ENCODE peak calls at places on chromosomes 16 and 17, in four cellular contexts. A is K562, V is GM12878, Y is HepG2. J is an unnamed sample.

GRCh38 chr16:72427786-72428480 is 256.0 kb upstream of the PMFBP1 start:
- DNase-seq in V (no peak), A (no peak), Y (no peak), J (no peak)

GRCh38 chr16:3902731-3903130 is 22.2 kb upstream of the CREBBP start:
- DNase-seq in Y (no peak), V (no peak), A (no peak), J (no peak)

GRCh38 chr16:68771922-68772681 is 35.0 kb downstream of the CDH1 start:
- DNase-seq in Y (no peak), V (no peak), A (peak; percentile 24), J (no peak)

GRCh38 chr16:72508196-72508595 is 336.2 kb upstream of the PMFBP1 start:
- DNase-seq in A (no peak), V (no peak), Y (no peak), J (no peak)

GRCh38 chr17:62653831-62654829 is 26.7 kb downstream of the MRC2 start:
- DNase-seq in Y (no peak), V (no peak), A (peak; percentile 43), J (no peak)

GRCh38 chr16:68365167-68365817 is 54.5 kb downstream of the PRMT7 start:
- DNase-seq in Y (no peak), A (no peak), V (no peak), J (no peak)

GRCh38 chr16:49969356-49970030 is 55.5 kb upstream of the CNEP1R1 start:
- DNase-seq in V (no peak), A (no peak), Y (peak; percentile 18), J (peak; percentile 26)

GRCh38 chr17:7989781-7990655 is 12.4 kb upstream of the GUCY2D start:
- DNase-seq in Y (peak; percentile 44), V (peak; percentile 49), A (peak; percentile 82), J (peak; percentile 89)

GRCh38 chr17:63549289-63549945 is 860 bp upstream of the DCAF7 start:
- DNase-seq in Y (no peak), V (no peak), A (no peak), J (no peak)

GRCh38 chr16:27819881-27820610 is 243.5 kb downstream of the GSG1L start:
- DNase-seq in V (no peak), Y (no peak), A (no peak), J (no peak)

GRCh38 chr17:62000186-62000585 is 64.9 kb downstream of the MED13 start:
- DNase-seq in V (no peak), A (no peak), Y (no peak), J (peak; percentile 14)

GRCh38 chr16:65737831-65738230 is 616.0 kb upstream of the CDH11 start:
- DNase-seq in Y (no peak), V (no peak), A (no peak), J (no peak)

GRCh38 chr16:79468236-79468635 is 132.3 kb downstream of the MAF start:
- DNase-seq in A (no peak), V (no peak), Y (no peak), J (no peak)

GRCh38 chr16:19136549-19137196 is 22.9 kb downstream of the ITPRIPL2 start:
- DNase-seq in V (no peak), Y (no peak), A (no peak), J (no peak)

GRCh38 chr17:80832266-80832676 is 159.4 kb upstream of the CHMP6 start:
- DNase-seq in V (no peak), Y (no peak), A (peak; percentile 58), J (peak; percentile 28)

GRCh38 chr16:50600582-50601283 is 52.5 kb downstream of the NKD1 start:
- DNase-seq in V (no peak), A (no peak), Y (peak; percentile 39), J (no peak)

GRCh38 chr17:40615295-40615988 is 32.2 kb downstream of the SMARCE1 start:
- DNase-seq in A (peak; percentile 52), V (peak; percentile 93), Y (peak; percentile 76), J (peak; percentile 58)

GRCh38 chr16:64131423-64131822 is 990.4 kb downstream of the CDH11 start:
- DNase-seq in Y (no peak), A (no peak), V (no peak), J (no peak)

GRCh38 chr16:66359012-66359411 is 7.5 kb upstream of the CDH5 start:
- DNase-seq in V (no peak), A (no peak), Y (no peak), J (no peak)

GRCh38 chr17:80889897-80890550 is 101.6 kb upstream of the CHMP6 start:
- DNase-seq in A (no peak), V (no peak), Y (no peak), J (no peak)

GRCh38 chr17:77107506-77108433 is 33.0 kb upstream of the SEC14L1 start:
- DNase-seq in V (peak; percentile 94), A (no peak), Y (no peak), J (no peak)
- TF ChIP-seq TARDBP in V (no peak), A (no peak), Y (no peak), J (no peak)

GRCh38 chr16:28985206-28985605 is 354 bp downstream of the LAT start:
- DNase-seq in V (no peak), Y (no peak), A (no peak), J (no peak)

GRCh38 chr16:28985611-28986041 is 774 bp downstream of the LAT start:
- DNase-seq in A (no peak), Y (no peak), V (no peak), J (no peak)

GRCh38 chr16:28983644-28984043 is 1.2 kb upstream of the LAT start:
- DNase-seq in V (no peak), Y (no peak), A (no peak), J (no peak)

GRCh38 chr16:28984091-28984490 is 761 bp upstream of the LAT start:
- DNase-seq in Y (no peak), A (no peak), V (no peak), J (no peak)

GRCh38 chr16:28984619-28985135 is at the start of gene LAT:
- DNase-seq in Y (no peak), V (no peak), A (no peak), J (no peak)
- TF ChIP-seq SP1 in Y (no peak), V (no peak), A (no peak), J (no peak)

GRCh38 chr17:5562661-5563360 is 21.5 kb downstream of the NLRP1 start:
- DNase-seq in V (no peak), Y (no peak), A (no peak), J (peak; percentile 1)

GRCh38 chr17:5561736-5562135 is 22.6 kb downstream of the NLRP1 start:
- DNase-seq in A (no peak), V (no peak), Y (no peak), J (peak; percentile 2)

GRCh38 chr17:5562172-5562571 is 22.1 kb downstream of the NLRP1 start:
- DNase-seq in V (no peak), Y (no peak), A (no peak), J (peak; percentile 1)

GRCh38 chr17:5558815-5559785 is 25.2 kb downstream of the NLRP1 start:
- DNase-seq in V (no peak), Y (no peak), A (no peak), J (peak; percentile 2)

DNA sequence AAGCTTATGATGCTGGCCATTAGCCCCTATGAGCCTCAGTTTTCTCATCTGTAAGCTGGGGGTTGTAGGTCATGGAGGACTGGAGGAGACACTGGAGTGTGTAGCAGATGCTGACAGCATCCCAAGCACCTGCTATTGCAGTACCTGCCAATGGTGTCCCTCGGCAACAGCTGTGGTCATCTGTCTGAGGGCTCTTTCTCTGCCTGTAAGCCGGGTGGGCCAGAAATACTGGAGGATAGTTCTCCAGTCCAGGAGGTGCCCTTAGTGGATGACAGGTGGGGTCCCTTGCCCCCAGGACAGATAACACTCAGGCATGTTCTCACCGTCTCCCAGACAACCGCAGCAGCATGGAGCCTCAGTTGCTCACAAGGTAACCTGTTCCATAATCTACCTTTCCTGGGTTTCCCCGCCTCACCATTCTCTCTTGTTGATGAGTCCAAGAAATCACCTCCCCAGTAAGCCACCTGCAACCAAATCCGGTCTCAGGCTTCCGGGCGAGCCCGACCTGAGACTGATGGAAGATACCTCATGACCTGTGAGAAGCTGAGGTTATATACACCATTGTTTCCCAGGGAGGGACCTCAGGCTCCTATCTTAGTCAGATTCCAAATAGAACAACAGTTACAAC is 23.8 kb downstream of the NLRP1 start:
- DNase-seq in V (no peak), A (no peak), Y (no peak), J (peak; percentile 2)
- TF ChIP-seq BHLHE40 in V (no peak), A (no peak), Y (no peak), J (no peak)

DNA sequence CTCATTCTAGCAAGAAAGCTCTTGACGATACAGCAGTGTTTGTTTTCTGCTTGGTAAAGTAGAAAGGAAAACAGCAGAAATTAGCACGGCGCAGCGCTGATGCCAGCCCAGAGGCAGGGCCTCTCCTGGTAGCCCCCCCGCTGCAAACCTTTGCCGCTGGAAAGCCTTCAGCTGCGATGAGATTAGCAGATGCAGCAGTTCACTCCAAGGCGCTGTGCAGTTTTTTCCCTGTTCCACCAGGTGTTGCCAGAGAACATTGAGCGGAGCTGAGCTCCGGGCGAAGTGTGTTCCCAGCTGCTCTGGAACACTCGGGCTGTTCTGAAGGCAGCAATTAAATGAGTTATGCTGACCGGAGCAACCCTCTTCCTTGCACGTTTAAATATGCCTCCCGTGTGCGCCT is 72.5 kb downstream of the RBFOX1 start:
- DNase-seq in V (no peak), Y (peak; percentile 46), A (no peak), J (peak; percentile 15)
- TF ChIP-seq TARDBP in V (no peak), Y (no peak), A (no peak), J (no peak)

DNA sequence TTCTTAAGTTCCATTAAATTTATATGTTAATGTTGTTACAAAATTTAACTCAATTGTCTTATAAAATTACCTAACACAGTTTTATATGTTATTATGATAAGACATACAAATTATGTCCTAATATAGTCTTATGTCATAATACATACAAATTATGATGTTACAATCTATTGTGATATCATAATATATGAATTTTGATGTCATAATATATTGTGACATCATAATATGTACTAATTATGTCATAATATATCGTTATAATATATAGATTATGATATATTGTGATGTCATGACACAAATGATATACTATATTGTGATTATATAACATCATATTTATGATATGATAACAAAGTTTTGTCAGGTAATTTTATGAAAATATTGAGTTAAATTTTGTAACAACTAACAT is 1789.6 kb downstream of the TP53TG3F start:
- DNase-seq in V (no peak), Y (no peak), A (no peak), J (no peak)
- TF ChIP-seq SP1 in V (no peak), Y (no peak), A (no peak), J (no peak)

GRCh38 chr16:89354325-89354724 is 136.0 kb downstream of the ANKRD11 start:
- DNase-seq in Y (no peak), A (no peak), V (no peak), J (no peak)
- TF ChIP-seq BHLHE40 in Y (no peak), A (no peak), V (no peak), J (no peak)

GRCh38 chr17:17681744-17682292 is 560 bp downstream of the RAI1 start:
- DNase-seq in V (no peak), Y (no peak), A (peak; percentile 71), J (no peak)
- TF ChIP-seq TARDBP in V (no peak), Y (no peak), A (no peak), J (no peak)

GRCh38 chr17:17171991-17172939 is 33.9 kb downstream of the PLD6 start:
- DNase-seq in Y (no peak), V (no peak), A (peak; percentile 71), J (no peak)
- TF ChIP-seq SP1 in Y (no peak), V (no peak), A (no peak), J (no peak)

GRCh38 chr17:67576471-67576870 is 141.3 kb upstream of the NOL11 start:
- DNase-seq in Y (no peak), A (no peak), V (no peak), J (no peak)

GRCh38 chr17:67575325-67575724 is 142.4 kb upstream of the NOL11 start:
- DNase-seq in Y (peak; percentile 38), A (no peak), V (peak; percentile 68), J (no peak)

GRCh38 chr17:67573987-67574657 is 143.6 kb upstream of the NOL11 start:
- DNase-seq in A (no peak), Y (no peak), V (no peak), J (no peak)

GRCh38 chr17:67577429-67577828 is 140.3 kb upstream of the NOL11 start:
- DNase-seq in A (no peak), V (no peak), Y (no peak), J (no peak)

GRCh38 chr17:67574658-67575293 is 143.0 kb upstream of the NOL11 start:
- DNase-seq in Y (no peak), A (no peak), V (peak; percentile 80), J (no peak)
- TF ChIP-seq BHLHE40 in Y (no peak), A (no peak), V (peak; percentile 54), J (no peak)